ENCODE peak calls at places on chromosomes 12 and 14, in nine cellular contexts. N, P, Z, H, W, X, S, O and K are unnamed samples. For H3K4me1, the result is how much of the 10 kb centered on the place peaks cover.

GRCh38 chr14:60235440-60235839 is 13.6 kb upstream of the PPM1A start:
- DNase-seq in O (no peak), N (no peak), X (no peak), Z (no peak), W (peak), H (no peak), P (no peak), S (no peak), K (no peak)

GRCh38 chr12:100716949-100717732 is 77.4 kb upstream of the ANO4 start:
- DNase-seq in Z (no peak), X (no peak), W (no peak), P (no peak), N (no peak), S (peak), O (peak), H (no peak), K (no peak)

GRCh38 chr14:58096731-58097130 is 55.3 kb downstream of the ARMH4 start:
- DNase-seq in Z (no peak), O (no peak), X (no peak), H (no peak), P (no peak), W (no peak), N (no peak), S (no peak), K (no peak)

GRCh38 chr14:41824441-41824840 is 217.8 kb downstream of the LRFN5 start:
- DNase-seq in O (no peak), P (no peak), H (no peak), N (no peak), S (no peak), W (no peak), Z (no peak), X (no peak), K (no peak)

GRCh38 chr14:37047226-37047625 is 125.2 kb downstream of the SLC25A21 start:
- DNase-seq in S (no peak), X (no peak), N (no peak), P (no peak), Z (no peak), O (no peak), W (peak), H (no peak), K (no peak)

GRCh38 chr14:59890676-59891075 is 20.1 kb upstream of the RTN1 start:
- DNase-seq in P (no peak), H (no peak), O (no peak), Z (no peak), W (no peak), S (no peak), X (no peak), N (no peak), K (no peak)

GRCh38 chr14:32382704-32383103 is 53.6 kb downstream of the AKAP6 start:
- DNase-seq in P (no peak), W (peak), X (no peak), N (no peak), H (no peak), S (peak), O (no peak), Z (no peak), K (no peak)

GRCh38 chr12:1279050-1279449 is 288.0 kb downstream of the ERC1 start:
- DNase-seq in W (peak), Z (no peak), P (no peak), S (no peak), H (no peak), X (no peak), O (no peak), N (no peak), K (no peak)

GRCh38 chr12:76311796-76312195 is 36.4 kb downstream of the BBS10 start:
- DNase-seq in W (peak), S (no peak), X (no peak), P (no peak), H (no peak), N (no peak), Z (no peak), O (no peak), K (no peak)

GRCh38 chr12:93165384-93165932 is 212.3 kb upstream of the NUDT4 start:
- DNase-seq in N (no peak), X (no peak), O (no peak), W (no peak), Z (no peak), H (no peak), P (no peak), S (no peak), K (no peak)

GRCh38 chr12:109833307-109834189 is at the start of gene TRPV4:
- DNase-seq in X (peak), Z (peak), W (peak), P (no peak), N (no peak), H (no peak), S (peak), O (no peak), K (no peak)

GRCh38 chr12:43551271-43551970 is 582 bp downstream of the ADAMTS20 start:
- DNase-seq in X (no peak), W (no peak), N (no peak), H (no peak), S (peak), O (peak), P (no peak), Z (no peak), K (no peak)

GRCh38 chr12:132227782-132228417 is 83.6 kb downstream of the NOC4L start:
- DNase-seq in H (no peak), W (no peak), Z (no peak), N (no peak), S (no peak), O (peak), X (no peak), P (no peak), K (no peak)

GRCh38 chr12:87812030-87812429 is 217.2 kb downstream of the C12orf50 start:
- DNase-seq in X (no peak), H (no peak), S (no peak), N (no peak), O (no peak), W (peak), Z (no peak), P (no peak), K (no peak)

GRCh38 chr12:45183263-45183662 is 32.6 kb upstream of the ANO6 start:
- DNase-seq in O (no peak), Z (no peak), H (no peak), N (no peak), S (peak), P (no peak), X (no peak), W (peak), K (no peak)

GRCh38 chr12:29212682-29213397 is 63.8 kb downstream of the FAR2 start:
- DNase-seq in P (no peak), H (no peak), N (no peak), X (no peak), S (no peak), W (no peak), O (no peak), Z (no peak), K (no peak)

GRCh38 chr12:58750484-58750883 is 169.8 kb downstream of the LRIG3 start:
- DNase-seq in Z (no peak), P (no peak), N (no peak), S (no peak), W (peak), X (no peak), O (no peak), H (no peak), K (peak)

GRCh38 chr14:53630336-53630735 is 326.3 kb downstream of the BMP4 start:
- DNase-seq in W (no peak), Z (no peak), S (peak), N (no peak), X (no peak), P (no peak), O (no peak), H (no peak), K (no peak)

GRCh38 chr12:24864796-24865125 is 84.1 kb downstream of the BCAT1 start:
- DNase-seq in H (no peak), S (peak), Z (no peak), P (no peak), X (no peak), W (no peak), N (no peak), O (no peak), K (no peak)

GRCh38 chr12:20305470-20305869 is 62.9 kb upstream of the PDE3A start:
- DNase-seq in W (no peak), O (no peak), S (no peak), N (no peak), P (no peak), X (no peak), H (no peak), Z (no peak), K (no peak)

GRCh38 chr12:87200289-87200979 is 828.8 kb downstream of the C12orf50 start:
- DNase-seq in X (no peak), W (no peak), S (no peak), H (no peak), P (no peak), O (no peak), Z (no peak), N (no peak), K (no peak)

GRCh38 chr12:24709201-24709600 is 239.7 kb downstream of the BCAT1 start:
- DNase-seq in N (no peak), S (no peak), P (no peak), Z (no peak), X (no peak), H (no peak), W (no peak), O (no peak), K (no peak)

GRCh38 chr12:66641057-66641456 is 37.8 kb downstream of the GRIP1 start:
- DNase-seq in X (no peak), W (no peak), N (no peak), O (no peak), P (no peak), S (no peak), H (no peak), Z (no peak), K (no peak)

GRCh38 chr12:47237751-47238211 is 158.0 kb upstream of the AMIGO2 start:
- DNase-seq in Z (no peak), P (no peak), X (no peak), H (no peak), S (no peak), N (no peak), W (no peak), O (no peak), K (no peak)

GRCh38 chr12:54068423-54069070 is 14.9 kb downstream of the HOXC4 start:
- DNase-seq in N (no peak), S (no peak), H (no peak), Z (no peak), P (no peak), X (no peak), O (no peak), W (peak), K (no peak)

GRCh38 chr12:56632701-56633464 is 2.8 kb upstream of the BAZ2A start:
- DNase-seq in S (peak), Z (no peak), W (no peak), O (no peak), X (no peak), P (no peak), N (no peak), H (no peak), K (no peak)

GRCh38 chr14:67764496-67764895 is 51.9 kb downstream of the ZFYVE26 start:
- DNase-seq in W (peak), O (no peak), Z (no peak), P (no peak), X (no peak), S (no peak), H (no peak), N (no peak), K (no peak)

GRCh38 chr14:60313093-60313492 is 64.1 kb downstream of the PPM1A start:
- DNase-seq in Z (no peak), S (no peak), P (no peak), N (no peak), H (no peak), X (no peak), W (no peak), O (no peak), K (no peak)

GRCh38 chr12:54759751-54760150 is 94.6 kb upstream of the MUCL1 start:
- DNase-seq in W (peak), S (no peak), P (no peak), O (no peak), Z (no peak), H (no peak), N (no peak), X (no peak), K (no peak)

GRCh38 chr12:25996677-25997076 is 38.2 kb downstream of the RASSF8 start:
- DNase-seq in N (no peak), H (no peak), X (no peak), W (peak), Z (no peak), P (no peak), S (no peak), O (no peak), K (peak)

GRCh38 chr12:89234324-89235114 is 117.8 kb downstream of the DUSP6 start:
- DNase-seq in X (no peak), S (no peak), P (no peak), Z (no peak), O (no peak), W (no peak), N (no peak), H (no peak), K (no peak)

GRCh38 chr14:35401853-35402252 is 2.7 kb downstream of the NFKBIA start:
- DNase-seq in W (no peak), S (no peak), X (no peak), O (no peak), P (peak), Z (no peak), H (no peak), N (no peak), K (no peak)

GRCh38 chr12:120447992-120448391 is 1.7 kb downstream of the GATC start:
- DNase-seq in W (no peak), N (no peak), Z (no peak), P (no peak), O (no peak), S (no peak), X (no peak), H (no peak), K (no peak)

GRCh38 chr12:123351349-123351748 is 13.3 kb downstream of the SBNO1 start:
- DNase-seq in O (no peak), X (no peak), S (no peak), Z (no peak), P (no peak), N (no peak), W (no peak), H (no peak), K (no peak)

GRCh38 chr12:3077572-3078081 is 448 bp downstream of the TSPAN9 start:
- DNase-seq in H (no peak), W (no peak), S (no peak), O (no peak), P (peak), X (no peak), N (no peak), Z (peak), K (peak)

GRCh38 chr14:88424573-88424972 is 39.1 kb downstream of the SPATA7 start:
- DNase-seq in S (no peak), Z (no peak), W (peak), N (no peak), H (no peak), P (no peak), X (no peak), O (no peak), K (no peak)

GRCh38 chr12:3049596-3050314 is 27.4 kb upstream of the TSPAN9 start:
- DNase-seq in P (no peak), H (no peak), X (no peak), Z (no peak), S (no peak), W (no peak), O (no peak), N (no peak), K (no peak)

GRCh38 chr12:57401165-57401564 is 29.7 kb downstream of the R3HDM2 start:
- DNase-seq in S (no peak), Z (no peak), P (no peak), H (no peak), N (no peak), X (no peak), O (no peak), W (no peak), K (peak)

GRCh38 chr12:48388430-48388829 is 37.7 kb upstream of the ZNF641 start:
- DNase-seq in W (peak), Z (no peak), O (no peak), X (no peak), S (no peak), H (no peak), P (peak), N (no peak), K (no peak)

GRCh38 chr14:100056964-100057817 is 8.0 kb upstream of the EVL start:
- DNase-seq in H (no peak), Z (no peak), O (no peak), W (peak), P (no peak), X (no peak), S (no peak), N (no peak), K (no peak)
- H3K4me1 ChIP-seq in H (under half), Z (under half), O (under half), W (under half), P (under half), X (under half), S (under half), N (under half), K (under half)

GRCh38 chr14:96001866-96002510 is 37.2 kb upstream of the C14orf132 start:
- DNase-seq in H (no peak), O (no peak), P (no peak), S (no peak), N (no peak), X (no peak), W (no peak), Z (no peak), K (no peak)
- H3K4me1 ChIP-seq in H (under half), O (under half), P (under half), S (under half), N (under half), X (under half), W (under half), Z (under half), K (under half)

DNA sequence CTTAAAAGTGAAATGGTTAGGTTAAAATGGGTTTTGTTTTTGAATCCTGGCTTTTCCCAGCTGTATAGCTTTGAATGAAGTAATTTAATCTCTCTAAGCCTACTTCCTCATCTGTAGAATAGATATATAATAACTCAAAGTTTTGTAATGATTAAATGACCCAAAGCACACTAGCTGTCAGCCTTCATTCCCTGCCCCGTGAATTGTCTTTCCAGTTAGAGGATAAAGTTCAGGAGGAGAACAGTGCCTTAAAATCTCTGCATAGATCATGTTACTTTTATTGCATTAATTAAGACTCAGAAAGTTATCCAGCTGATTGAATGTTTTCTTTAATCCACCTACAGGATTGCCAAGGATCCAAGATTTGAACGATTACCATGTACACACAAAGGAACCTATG is 19.4 kb downstream of the FCF1 start:
- DNase-seq in O (no peak), N (no peak), H (no peak), Z (no peak), P (no peak), W (no peak), X (no peak), S (no peak), K (no peak)
- H3K4me1 ChIP-seq in O (under half), N (under half), H (under half), Z (under half), P (under half), W (under half), X (under half), S (under half), K (under half)

GRCh38 chr14:91366749-91367148 is 50.9 kb downstream of the CCDC88C start:
- DNase-seq in X (no peak), H (no peak), N (no peak), P (no peak), O (no peak), S (no peak), W (no peak), Z (no peak), K (no peak)
- H3K4me1 ChIP-seq in X (under half), H (under half), N (half or more), P (under half), O (under half), S (under half), W (under half), Z (half or more), K (under half)

DNA sequence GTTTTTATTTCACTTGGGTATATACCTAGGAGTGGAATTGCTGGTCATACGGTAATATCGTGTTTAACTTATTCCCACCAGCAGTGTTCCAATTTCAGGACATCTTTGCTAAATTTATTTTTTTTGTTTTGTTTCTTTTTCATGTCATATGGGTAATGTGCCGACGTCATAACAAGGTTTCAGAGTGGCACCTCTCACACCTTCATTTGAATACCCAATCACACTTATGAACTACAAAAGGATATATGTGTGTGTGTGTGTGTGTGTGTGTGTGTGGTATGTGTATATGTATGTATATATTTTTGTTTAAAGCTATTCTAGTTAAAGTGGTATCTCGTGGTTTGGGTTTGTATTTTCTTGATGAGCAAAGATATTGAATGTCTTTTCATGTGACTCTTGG is 12.1 kb downstream of the TRAF3 start:
- DNase-seq in N (no peak), H (no peak), W (no peak), P (no peak), Z (no peak), S (no peak), O (no peak), X (no peak), K (no peak)
- H3K4me1 ChIP-seq in N (under half), H (under half), W (under half), P (under half), Z (under half), S (under half), O (under half), X (under half), K (under half)

DNA sequence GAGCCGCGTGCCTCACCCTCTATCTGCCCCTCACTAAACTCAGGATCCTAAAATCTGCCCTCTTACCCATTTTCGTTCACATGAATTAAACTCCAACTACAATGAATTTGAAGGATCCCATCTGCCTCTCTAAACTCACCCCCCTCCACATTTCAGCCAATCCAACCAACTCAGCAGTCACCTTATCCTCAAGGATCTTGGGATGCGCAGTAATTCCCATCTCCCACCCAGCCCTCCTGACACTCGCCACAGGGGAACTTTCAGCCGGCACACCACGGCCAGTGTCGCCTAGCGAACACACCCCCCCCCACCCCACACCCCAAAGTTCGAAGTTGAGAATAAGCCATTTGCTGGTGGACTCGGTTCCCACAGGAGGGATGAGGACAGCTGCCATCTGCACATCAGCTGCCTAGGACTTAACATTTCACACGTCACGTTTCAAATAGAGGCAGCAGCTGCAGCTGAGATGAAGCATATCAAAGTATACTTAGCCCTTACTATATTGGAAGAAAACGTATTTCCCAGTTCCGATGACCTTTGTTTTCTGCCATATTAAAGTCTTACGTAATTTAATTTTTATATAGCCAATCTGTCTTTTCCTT is 8.7 kb upstream of the SELPLG start:
- DNase-seq in N (no peak), S (no peak), X (no peak), P (no peak), Z (no peak), W (no peak), H (no peak), O (no peak), K (peak)
- H3K4me1 ChIP-seq in N (half or more), S (under half), X (under half), P (half or more), Z (half or more), W (under half), H (half or more), O (under half), K (under half)

DNA sequence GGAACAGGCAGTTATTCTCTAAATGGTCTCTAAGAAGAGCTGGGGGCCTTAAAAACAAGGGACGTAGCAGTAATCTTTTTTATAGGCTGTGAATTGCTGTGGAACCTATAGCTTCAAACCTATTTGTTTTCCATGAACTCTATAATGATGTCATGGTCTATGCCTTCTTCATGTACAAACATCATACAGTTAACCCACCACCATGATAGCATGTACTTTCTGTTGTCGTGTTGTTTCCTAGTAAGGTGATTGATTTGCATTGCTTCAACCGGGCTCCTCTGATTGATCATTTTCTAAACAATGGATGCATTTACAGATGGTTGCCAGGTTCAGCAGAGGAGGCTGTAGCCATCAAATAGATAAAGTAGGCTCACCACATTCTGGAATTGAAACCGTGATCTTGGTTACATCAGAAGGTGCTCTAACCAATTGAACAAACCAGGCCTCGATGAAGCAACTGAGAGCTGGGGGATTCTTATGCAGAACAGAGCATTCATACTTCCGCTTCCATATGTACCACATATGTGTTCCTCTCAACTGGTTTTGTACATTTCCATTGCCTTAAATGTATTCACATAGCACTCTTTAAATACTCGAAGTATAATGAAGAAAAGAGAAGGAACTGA is 25.6 kb upstream of the PCNX1 start:
- DNase-seq in H (no peak), S (no peak), O (no peak), P (no peak), W (no peak), X (no peak), Z (no peak), N (no peak), K (no peak)
- H3K4me1 ChIP-seq in H (under half), S (under half), O (under half), P (under half), W (under half), X (under half), Z (under half), N (under half), K (under half)